ENCODE peak calls at places on chromosomes 11 and 22, in six cellular contexts. N is fibroblast of lung, R is dorsolateral prefrontal cortex, F is pancreas, X is thoracic aorta, M is AG09309. A is an unnamed sample.
A peak's percentile ranks its signal among the peaks of the same experiment; 100 is the strongest.

GRCh38 chr11:62879554-62879953 is 1.1 kb upstream of the SLC3A2 start:
- DNase-seq in N (no peak), R (no peak), F (no peak), X (no peak), M (no peak), A (no peak)

GRCh38 chr22:32031466-32031865 is 11.6 kb upstream of the SLC5A1 start:
- DNase-seq in N (no peak), R (no peak), F (no peak), X (no peak), M (no peak), A (no peak)

GRCh38 chr11:93537767-93538261 is 5.4 kb downstream of the SMCO4 start:
- DNase-seq in N (peak; percentile 52), R (peak; percentile 51), F (peak; percentile 16), X (peak; percentile 20), M (no peak), A (no peak)

GRCh38 chr11:68965901-68966868 is 14.6 kb downstream of the MRGPRD start:
- DNase-seq in N (no peak), R (peak; percentile 6), F (no peak), X (no peak), M (no peak), A (no peak)

GRCh38 chr11:71488086-71488967 is 35.3 kb downstream of the NADSYN1 start:
- DNase-seq in N (peak; percentile 66), R (no peak), F (no peak), X (no peak), M (no peak), A (peak; percentile 1)

GRCh38 chr11:65479184-65480145 is 19.4 kb upstream of the MALAT1 start:
- DNase-seq in N (peak; percentile 89), R (no peak), F (peak; percentile 74), X (peak; percentile 72), M (peak; percentile 96), A (no peak)

GRCh38 chr11:94806436-94806835 is 38.3 kb downstream of the AMOTL1 start:
- DNase-seq in N (peak; percentile 28), R (no peak), F (no peak), X (no peak), M (no peak), A (no peak)

GRCh38 chr11:107785401-107785800 is 73.2 kb downstream of the SLC35F2 start:
- DNase-seq in N (peak; percentile 66), R (no peak), F (no peak), X (no peak), M (no peak), A (no peak)

GRCh38 chr22:35510481-35510934 is 30.1 kb upstream of the RASD2 start:
- DNase-seq in N (peak; percentile 30), R (no peak), F (no peak), X (no peak), M (no peak), A (no peak)

GRCh38 chr22:24437820-24438328 is 10.5 kb downstream of the ADORA2A start:
- DNase-seq in N (no peak), R (no peak), F (no peak), X (no peak), M (no peak), A (no peak)

GRCh38 chr11:65183201-65183891 is 1.6 kb downstream of the CAPN1 start:
- DNase-seq in N (no peak), R (no peak), F (peak; percentile 69), X (no peak), M (no peak), A (no peak)

GRCh38 chr11:66891849-66892660 is 35.2 kb downstream of the LRFN4 start:
- DNase-seq in N (peak; percentile 95), R (no peak), F (peak; percentile 51), X (peak; percentile 31), M (peak; percentile 73), A (no peak)

GRCh38 chr22:38086942-38087341 is 3.0 kb upstream of the SLC16A8 start:
- DNase-seq in N (no peak), R (no peak), F (no peak), X (no peak), M (no peak), A (no peak)

GRCh38 chr11:117862019-117862725 is 14.3 kb downstream of the FXYD6 start:
- DNase-seq in N (no peak), R (no peak), F (no peak), X (no peak), M (no peak), A (no peak)

GRCh38 chr22:39405346-39406085 is 5.9 kb downstream of the TAB1 start:
- DNase-seq in N (peak; percentile 85), R (peak; percentile 80), F (no peak), X (peak; percentile 30), M (no peak), A (no peak)

GRCh38 chr11:63813563-63814382 is 517 bp downstream of the SPINDOC start:
- DNase-seq in N (peak; percentile 67), R (peak; percentile 54), F (peak; percentile 23), X (no peak), M (no peak), A (peak; percentile 45)

GRCh38 chr11:122703541-122704272 is 48.2 kb downstream of the UBASH3B start:
- DNase-seq in N (peak; percentile 56), R (no peak), F (no peak), X (no peak), M (no peak), A (no peak)

GRCh38 chr11:69711824-69712801 is 8.3 kb upstream of the FGF19 start:
- DNase-seq in N (no peak), R (peak; percentile 29), F (no peak), X (no peak), M (no peak), A (no peak)

GRCh38 chr11:46160100-46160499 is 38.8 kb upstream of the PHF21A start:
- DNase-seq in N (no peak), R (no peak), F (no peak), X (no peak), M (no peak), A (no peak)
- TF ChIP-seq CTCF in N (no peak), R (no peak), F (no peak), X (no peak), M (no peak), A (no peak)

DNA sequence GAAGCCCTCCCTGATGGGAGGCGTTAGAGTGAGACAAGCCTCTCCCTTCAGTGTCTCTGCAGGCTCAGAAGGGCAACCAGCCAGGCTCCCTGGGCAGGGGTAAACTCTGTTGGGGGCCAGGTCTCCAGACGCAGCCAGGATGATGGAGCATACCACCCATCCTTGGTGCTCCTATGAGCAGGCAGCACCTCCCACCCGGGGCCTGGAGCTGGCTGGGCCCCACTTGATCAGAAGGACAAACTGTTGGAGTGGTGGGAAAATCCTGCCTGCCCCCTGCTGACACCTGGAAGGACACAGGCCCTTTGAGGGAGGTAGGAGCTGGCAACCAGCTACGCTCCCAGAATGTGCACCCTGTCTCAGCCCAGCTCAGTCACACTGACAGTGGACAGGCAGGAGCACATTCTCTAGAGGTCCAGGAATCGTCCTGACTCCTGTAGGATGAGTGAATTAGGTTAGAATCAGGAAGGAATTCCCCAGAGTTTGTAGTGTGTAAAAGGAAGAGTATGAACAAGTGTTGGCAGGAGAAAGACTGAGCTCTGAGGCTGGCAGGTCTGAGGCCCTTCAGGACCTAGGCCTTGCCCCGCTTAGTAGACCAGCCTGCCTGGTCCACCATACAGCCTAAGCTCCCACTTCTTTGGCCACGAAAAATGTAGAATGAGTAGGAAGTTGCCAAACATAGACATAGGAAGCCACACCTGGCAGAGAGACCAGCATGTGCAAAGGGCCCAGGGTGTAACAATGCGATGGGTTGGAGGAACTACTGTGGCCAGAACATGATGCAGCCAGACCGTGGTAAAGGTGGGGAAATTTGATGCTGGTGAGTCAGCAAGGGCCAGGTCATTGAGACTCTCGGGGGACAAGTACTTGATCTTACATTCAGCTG is 19.1 kb downstream of the ARHGEF17 start:
- DNase-seq in N (peak; percentile 81), R (no peak), F (no peak), X (no peak), M (no peak), A (no peak)
- TF ChIP-seq CTCF in N (no peak), R (no peak), F (no peak), X (no peak), M (no peak), A (no peak)

GRCh38 chr11:969651-970205 is 44.1 kb downstream of the AP2A2 start:
- DNase-seq in N (no peak), R (no peak), F (no peak), X (no peak), M (no peak), A (no peak)

GRCh38 chr11:971092-971690 is 45.5 kb downstream of the AP2A2 start:
- DNase-seq in N (no peak), R (no peak), F (no peak), X (no peak), M (no peak), A (no peak)

GRCh38 chr11:970319-970871 is 44.7 kb downstream of the AP2A2 start:
- DNase-seq in N (no peak), R (no peak), F (no peak), X (no peak), M (no peak), A (no peak)

GRCh38 chr11:967995-968751 is 42.5 kb downstream of the AP2A2 start:
- DNase-seq in N (no peak), R (no peak), F (no peak), X (no peak), M (no peak), A (no peak)

DNA sequence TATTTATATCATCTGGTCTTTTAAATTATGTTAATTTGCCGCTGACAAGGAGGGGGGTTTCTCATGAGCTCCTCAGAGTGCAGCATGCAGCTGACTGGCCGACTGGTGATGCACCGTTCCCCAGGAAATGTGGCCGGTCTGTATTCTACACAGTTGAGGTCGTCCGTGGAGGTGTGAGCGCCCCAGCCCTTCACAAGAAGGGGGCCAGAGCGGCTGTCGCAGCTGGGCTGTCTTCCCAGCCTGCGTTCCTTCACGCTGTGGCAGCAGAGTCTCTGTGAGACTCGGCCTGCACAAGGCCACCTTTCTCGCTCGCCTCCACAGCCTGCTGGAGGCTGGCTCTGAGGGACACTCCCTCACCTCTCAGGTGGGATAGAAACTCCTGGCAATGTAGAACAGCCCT is 43.2 kb downstream of the AP2A2 start:
- DNase-seq in N (no peak), R (no peak), F (no peak), X (no peak), M (no peak), A (no peak)
- TF ChIP-seq CTCF in N (no peak), R (no peak), F (no peak), X (no peak), M (no peak), A (no peak)

GRCh38 chr11:119055901-119056300 is 1.1 kb downstream of the HYOU1 start:
- DNase-seq in N (peak; percentile 30), R (no peak), F (no peak), X (no peak), M (no peak), A (no peak)
- TF ChIP-seq CTCF in N (no peak), R (no peak), F (no peak), X (no peak), M (peak; percentile 27), A (no peak)

GRCh38 chr11:100682247-100682969 is 4.7 kb upstream of the ARHGAP42 start:
- DNase-seq in N (no peak), R (no peak), F (no peak), X (no peak), M (no peak), A (no peak)
- TF ChIP-seq CTCF in N (peak; percentile 45), R (peak; percentile 67), F (no peak), X (peak; percentile 50), M (peak; percentile 49), A (no peak)

GRCh38 chr11:36278531-36279245 is 10.5 kb downstream of the COMMD9 start:
- DNase-seq in N (peak; percentile 30), R (no peak), F (no peak), X (no peak), M (no peak), A (no peak)
- TF ChIP-seq CTCF in N (no peak), R (no peak), F (no peak), X (no peak), M (no peak), A (no peak)

GRCh38 chr22:50175191-50175461 is 4.6 kb downstream of the PANX2 start:
- DNase-seq in N (no peak), R (no peak), F (no peak), X (no peak), M (no peak), A (no peak)
- TF ChIP-seq CTCF in N (no peak), R (no peak), F (no peak), X (no peak), M (no peak), A (no peak)